ENCODE peak calls at places on chromosomes 6 and 20, in nine cellular contexts. X is HepG2, T is stomach, S is GM10248, F is nephron progenitor cell, C is fibroblast of lung, P is HFFc6, J is progenitor cell of endocrine pancreas, Q is WTC11. O is an unnamed sample.

GRCh38 chr6:52497652-52498408 is 77.7 kb downstream of the EFHC1 start:
- DNase-seq in X (no peak), T (no peak), S (peak), F (no peak), C (peak), P (no peak), J (no peak), Q (no peak), O (no peak)

GRCh38 chr6:44785123-44785522 is 397.6 kb downstream of the CDC5L start:
- DNase-seq in X (no peak), T (no peak), S (no peak), F (no peak), C (no peak), P (no peak), J (no peak), Q (no peak), O (no peak)

GRCh38 chr6:134114489-134114888 is 62.1 kb upstream of the SLC2A12 start:
- DNase-seq in X (no peak), T (no peak), S (no peak), F (no peak), C (no peak), P (no peak), J (no peak), Q (no peak), O (no peak)

GRCh38 chr6:149500085-149500484 is 15.3 kb upstream of the ZC3H12D start:
- DNase-seq in X (no peak), T (no peak), S (no peak), F (no peak), C (no peak), P (no peak), J (no peak), Q (no peak), O (no peak)

GRCh38 chr6:14286144-14286543 is 168.6 kb downstream of the CD83 start:
- DNase-seq in X (no peak), T (no peak), S (no peak), F (no peak), C (peak), P (peak), J (no peak), Q (no peak), O (no peak)

GRCh38 chr6:20664250-20664649 is 130.0 kb downstream of the CDKAL1 start:
- DNase-seq in X (no peak), T (no peak), S (no peak), F (no peak), C (no peak), P (no peak), J (no peak), Q (no peak), O (no peak)

GRCh38 chr6:96505363-96505762 is 16.2 kb upstream of the UFL1 start:
- DNase-seq in X (no peak), T (no peak), S (no peak), F (no peak), C (no peak), P (no peak), J (no peak), Q (no peak), O (no peak)

GRCh38 chr6:36285187-36285612 is 15.3 kb downstream of the PNPLA1 start:
- DNase-seq in X (no peak), T (no peak), S (no peak), F (peak), C (no peak), P (no peak), J (no peak), Q (peak), O (no peak)

GRCh38 chr20:9789136-9789535 is 49.7 kb downstream of the PAK5 start:
- DNase-seq in X (no peak), T (no peak), S (no peak), F (no peak), C (no peak), P (no peak), J (no peak), Q (no peak), O (no peak)

GRCh38 chr20:25547063-25547462 is 38.3 kb downstream of the NINL start:
- DNase-seq in X (no peak), T (no peak), S (no peak), F (no peak), C (no peak), P (no peak), J (no peak), Q (no peak), O (no peak)

GRCh38 chr6:148367418-148368024 is 24.9 kb downstream of the SASH1 start:
- DNase-seq in X (no peak), T (no peak), S (no peak), F (no peak), C (peak), P (peak), J (no peak), Q (no peak), O (no peak)

GRCh38 chr6:165877192-165877591 is 214.2 kb upstream of the PDE10A start:
- DNase-seq in X (no peak), T (no peak), S (no peak), F (no peak), C (no peak), P (no peak), J (no peak), Q (no peak), O (no peak)

GRCh38 chr6:106446287-106446885 is 85.9 kb downstream of the CRYBG1 start:
- DNase-seq in X (no peak), T (no peak), S (peak), F (no peak), C (no peak), P (peak), J (no peak), Q (no peak), O (no peak)

GRCh38 chr20:43507150-43508080 is at the start of gene L3MBTL1:
- DNase-seq in X (peak), T (peak), S (peak), F (peak), C (peak), P (no peak), J (peak), Q (peak), O (peak)

GRCh38 chr6:138194221-138194620 is 24.1 kb downstream of the PBOV1 start:
- DNase-seq in X (no peak), T (peak), S (no peak), F (no peak), C (no peak), P (no peak), J (no peak), Q (no peak), O (no peak)

GRCh38 chr6:52574709-52575489 is 2.0 kb downstream of the TRAM2 start:
- DNase-seq in X (no peak), T (peak), S (peak), F (no peak), C (peak), P (peak), J (no peak), Q (no peak), O (no peak)

GRCh38 chr20:58706150-58706892 is 13.7 kb downstream of the NPEPL1 start:
- DNase-seq in X (no peak), T (no peak), S (no peak), F (no peak), C (no peak), P (no peak), J (no peak), Q (peak), O (no peak)

GRCh38 chr6:92545861-92546260 is 873.5 kb downstream of the EPHA7 start:
- DNase-seq in X (no peak), T (no peak), S (no peak), F (no peak), C (no peak), P (no peak), J (no peak), Q (no peak), O (no peak)

GRCh38 chr6:132664309-132665034 is 5.5 kb upstream of the TAAR1 start:
- DNase-seq in X (no peak), T (no peak), S (no peak), F (no peak), C (no peak), P (no peak), J (no peak), Q (no peak), O (no peak)

GRCh38 chr6:55456016-55456415 is 123.0 kb downstream of the HMGCLL1 start:
- DNase-seq in X (no peak), T (no peak), S (no peak), F (no peak), C (peak), P (no peak), J (no peak), Q (no peak), O (no peak)

GRCh38 chr6:26550250-26550993 is 12.3 kb downstream of the HMGN4 start:
- DNase-seq in X (peak), T (peak), S (peak), F (peak), C (peak), P (no peak), J (peak), Q (peak), O (peak)

GRCh38 chr6:139640453-139640852 is 266.0 kb upstream of the CITED2 start:
- DNase-seq in X (no peak), T (no peak), S (peak), F (no peak), C (peak), P (no peak), J (no peak), Q (no peak), O (no peak)

DNA sequence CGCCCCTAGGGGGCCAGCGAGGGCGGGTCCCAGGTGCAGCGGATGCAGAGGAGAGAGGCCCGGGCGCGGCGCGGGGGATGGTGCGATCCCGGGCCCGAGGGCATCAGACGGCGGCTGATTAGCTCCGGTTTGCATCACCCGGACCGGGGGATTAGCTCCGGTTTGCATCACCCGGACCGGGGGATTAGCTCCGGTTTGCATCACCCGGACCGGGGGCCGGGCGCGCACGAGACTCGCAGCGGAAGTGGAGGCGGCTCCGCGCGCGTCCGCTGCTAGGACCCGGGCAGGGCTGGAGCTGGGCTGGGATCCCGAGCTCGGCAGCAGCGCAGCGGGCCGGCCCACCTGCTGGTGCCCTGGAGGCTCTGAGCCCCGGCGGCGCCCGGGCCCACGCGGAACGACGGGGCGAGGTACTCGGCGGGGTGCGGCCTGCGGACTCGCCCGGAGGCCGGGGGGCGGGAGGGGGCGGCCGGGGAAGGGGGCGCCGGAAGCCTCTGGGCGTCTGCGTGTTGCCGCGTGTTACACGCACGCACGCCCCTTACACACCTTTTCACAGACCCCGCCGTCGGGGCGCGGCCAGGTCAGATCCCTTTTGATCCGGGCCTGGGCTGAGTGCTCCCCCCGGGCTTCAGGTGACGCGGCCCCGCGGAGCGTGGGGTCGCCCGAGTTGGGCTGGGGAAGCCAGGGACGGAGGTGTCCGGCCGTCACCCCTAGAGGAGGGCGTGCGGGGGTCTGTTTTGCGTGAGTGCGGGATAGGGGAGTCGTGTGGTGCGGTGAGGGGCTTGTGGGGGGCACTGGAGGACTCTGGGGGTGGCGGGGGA is 412 bp downstream of the TRIB3 start:
- DNase-seq in X (peak), T (peak), S (peak), F (peak), C (peak), P (peak), J (peak), Q (peak), O (peak)
- TF ChIP-seq CTCF in X (peak), T (no peak), S (no peak), F (no peak), C (no peak), P (peak), J (peak), Q (no peak), O (no peak)

GRCh38 chr20:48723308-48724264 is 104.2 kb downstream of the PREX1 start:
- DNase-seq in X (peak), T (peak), S (no peak), F (peak), C (no peak), P (no peak), J (no peak), Q (no peak), O (peak)

GRCh38 chr20:48724891-48725588 is 102.8 kb downstream of the PREX1 start:
- DNase-seq in X (no peak), T (no peak), S (no peak), F (no peak), C (no peak), P (no peak), J (no peak), Q (no peak), O (no peak)

GRCh38 chr20:48721324-48722001 is 106.3 kb downstream of the PREX1 start:
- DNase-seq in X (no peak), T (no peak), S (no peak), F (no peak), C (no peak), P (no peak), J (no peak), Q (no peak), O (no peak)

GRCh38 chr20:48722002-48722731 is 105.6 kb downstream of the PREX1 start:
- DNase-seq in X (no peak), T (peak), S (no peak), F (no peak), C (peak), P (peak), J (no peak), Q (no peak), O (no peak)

GRCh38 chr20:48722737-48723191 is 105.0 kb downstream of the PREX1 start:
- DNase-seq in X (peak), T (peak), S (no peak), F (no peak), C (peak), P (peak), J (no peak), Q (no peak), O (peak)
- TF ChIP-seq CTCF in X (no peak), T (no peak), S (no peak), F (no peak), C (no peak), P (no peak), J (no peak), Q (no peak), O (no peak)

GRCh38 chr20:35011589-35012226 is 56.0 kb downstream of the MYH7B start:
- DNase-seq in X (no peak), T (no peak), S (no peak), F (no peak), C (no peak), P (no peak), J (no peak), Q (no peak), O (no peak)

GRCh38 chr20:35014537-35014936 is 58.9 kb downstream of the MYH7B start:
- DNase-seq in X (no peak), T (no peak), S (no peak), F (no peak), C (no peak), P (no peak), J (no peak), Q (no peak), O (no peak)

GRCh38 chr20:35013421-35014411 is 58.0 kb downstream of the MYH7B start:
- DNase-seq in X (no peak), T (peak), S (no peak), F (no peak), C (no peak), P (no peak), J (no peak), Q (no peak), O (no peak)

GRCh38 chr20:35010405-35011192 is 54.9 kb downstream of the MYH7B start:
- DNase-seq in X (no peak), T (peak), S (no peak), F (no peak), C (no peak), P (no peak), J (no peak), Q (no peak), O (no peak)

GRCh38 chr20:35012227-35013069 is 56.8 kb downstream of the MYH7B start:
- DNase-seq in X (no peak), T (peak), S (no peak), F (no peak), C (no peak), P (no peak), J (no peak), Q (no peak), O (no peak)
- TF ChIP-seq CTCF in X (no peak), T (no peak), S (no peak), F (no peak), C (no peak), P (no peak), J (no peak), Q (no peak), O (no peak)

GRCh38 chr6:16514249-16514648 is 247.0 kb downstream of the ATXN1 start:
- DNase-seq in X (peak), T (no peak), S (peak), F (no peak), C (peak), P (peak), J (no peak), Q (no peak), O (peak)
- TF ChIP-seq CTCF in X (peak), T (peak), S (peak), F (peak), C (peak), P (peak), J (peak), Q (no peak), O (peak)

GRCh38 chr6:30626484-30627366 is at the start of gene ATAT1:
- DNase-seq in X (peak), T (peak), S (peak), F (peak), C (peak), P (peak), J (peak), Q (peak), O (peak)
- TF ChIP-seq CTCF in X (peak), T (peak), S (peak), F (peak), C (peak), P (peak), J (peak), Q (no peak), O (no peak)

GRCh38 chr6:33746036-33746600 is 587 bp downstream of the IP6K3 start:
- DNase-seq in X (no peak), T (no peak), S (no peak), F (peak), C (peak), P (peak), J (no peak), Q (no peak), O (no peak)
- TF ChIP-seq CTCF in X (no peak), T (no peak), S (no peak), F (no peak), C (no peak), P (peak), J (no peak), Q (no peak), O (no peak)

GRCh38 chr6:123622780-123623179 is 14.0 kb downstream of the TRDN start:
- DNase-seq in X (no peak), T (no peak), S (no peak), F (no peak), C (no peak), P (no peak), J (no peak), Q (no peak), O (no peak)
- TF ChIP-seq CTCF in X (no peak), T (no peak), S (no peak), F (no peak), C (no peak), P (no peak), J (no peak), Q (no peak), O (no peak)